ENCODE peak calls at places on chromosomes 1 and 21, in seven cellular contexts. X is lung, P is epithelial cell of esophagus, L is heart left ventricle, Y is lower leg skin, J is HL-60, C is retinal pigment epithelial cell. T is an unnamed sample.

GRCh38 chr1:92961896-92962752 is 862 bp upstream of the DIPK1A start:
- DNase-seq in X (peak), P (peak), L (peak), Y (peak), J (no peak), C (no peak), T (peak)

GRCh38 chr1:9553736-9554144 is 14.5 kb downstream of the SLC25A33 start:
- DNase-seq in X (no peak), P (no peak), L (no peak), Y (no peak), J (no peak), C (no peak), T (no peak)

GRCh38 chr1:88742546-88742945 is 58.5 kb downstream of the PKN2 start:
- DNase-seq in X (no peak), P (no peak), L (no peak), Y (no peak), J (no peak), C (no peak), T (no peak)

GRCh38 chr1:113467991-113468390 is 77.7 kb downstream of the MAGI3 start:
- DNase-seq in X (no peak), P (no peak), L (no peak), Y (no peak), J (no peak), C (no peak), T (no peak)

GRCh38 chr1:15603050-15603965 is 13.9 kb upstream of the DDI2 start:
- DNase-seq in X (peak), P (peak), L (peak), Y (peak), J (peak), C (peak), T (peak)

GRCh38 chr1:240765732-240766363 is 153.9 kb upstream of the GREM2 start:
- DNase-seq in X (no peak), P (peak), L (no peak), Y (no peak), J (no peak), C (peak), T (no peak)

GRCh38 chr1:159825564-159825963 is 1.1 kb upstream of the SLAMF8 start:
- DNase-seq in X (no peak), P (no peak), L (no peak), Y (no peak), J (no peak), C (no peak), T (no peak)

GRCh38 chr1:218164111-218164929 is 120.8 kb upstream of the RRP15 start:
- DNase-seq in X (no peak), P (peak), L (peak), Y (peak), J (no peak), C (no peak), T (no peak)

GRCh38 chr1:100267284-100267683 is 1.3 kb downstream of the RTCA start:
- DNase-seq in X (no peak), P (no peak), L (no peak), Y (no peak), J (no peak), C (no peak), T (no peak)

GRCh38 chr1:115977481-115978258 is 1.4 kb downstream of the SLC22A15 start:
- DNase-seq in X (peak), P (peak), L (no peak), Y (peak), J (peak), C (no peak), T (no peak)

GRCh38 chr1:172498858-172499257 is 34.1 kb upstream of the SUCO start:
- DNase-seq in X (no peak), P (peak), L (no peak), Y (no peak), J (peak), C (no peak), T (no peak)

GRCh38 chr1:117093870-117094621 is 27.5 kb downstream of the TRIM45 start:
- DNase-seq in X (peak), P (peak), L (no peak), Y (no peak), J (peak), C (no peak), T (no peak)

GRCh38 chr1:243945727-243946126 is 95.7 kb upstream of the AKT3 start:
- DNase-seq in X (no peak), P (no peak), L (no peak), Y (no peak), J (no peak), C (no peak), T (no peak)

GRCh38 chr1:43024905-43025304 is 66.2 kb upstream of the SLC2A1 start:
- DNase-seq in X (no peak), P (no peak), L (no peak), Y (no peak), J (no peak), C (no peak), T (no peak)

GRCh38 chr1:183281039-183281438 is 95.0 kb downstream of the LAMC2 start:
- DNase-seq in X (peak), P (peak), L (no peak), Y (peak), J (peak), C (no peak), T (no peak)

GRCh38 chr21:29125199-29125598 is 5.2 kb upstream of the MAP3K7CL start:
- DNase-seq in X (no peak), P (no peak), L (no peak), Y (no peak), J (no peak), C (no peak), T (peak)

GRCh38 chr1:199550384-199551067 is 477.0 kb upstream of the NR5A2 start:
- DNase-seq in X (no peak), P (no peak), L (no peak), Y (no peak), J (no peak), C (peak), T (no peak)

GRCh38 chr1:44135896-44136295 is 5.5 kb downstream of the KLF18 start:
- DNase-seq in X (no peak), P (no peak), L (no peak), Y (no peak), J (no peak), C (no peak), T (no peak)

GRCh38 chr1:15756143-15757015 is 2.2 kb upstream of the FBLIM1 start:
- DNase-seq in X (no peak), P (peak), L (no peak), Y (no peak), J (peak), C (no peak), T (no peak)

GRCh38 chr1:77015748-77016341 is 148.6 kb downstream of the ST6GALNAC5 start:
- DNase-seq in X (no peak), P (no peak), L (no peak), Y (no peak), J (no peak), C (no peak), T (no peak)

GRCh38 chr1:235929216-235929615 is 62.5 kb upstream of the LYST start:
- DNase-seq in X (no peak), P (no peak), L (no peak), Y (no peak), J (no peak), C (no peak), T (no peak)

GRCh38 chr1:202576816-202577215 is 133.4 kb downstream of the SYT2 start:
- DNase-seq in X (no peak), P (peak), L (no peak), Y (no peak), J (peak), C (no peak), T (no peak)

GRCh38 chr1:23977854-23978191 is 2.3 kb downstream of the SRSF10 start:
- DNase-seq in X (no peak), P (no peak), L (no peak), Y (no peak), J (no peak), C (no peak), T (no peak)

GRCh38 chr1:9278114-9278513 is 14.6 kb upstream of the SPSB1 start:
- DNase-seq in X (no peak), P (no peak), L (no peak), Y (peak), J (no peak), C (no peak), T (no peak)

GRCh38 chr1:206714331-206715058 is 29.8 kb downstream of the MAPKAPK2 start:
- DNase-seq in X (no peak), P (peak), L (peak), Y (no peak), J (no peak), C (no peak), T (no peak)

GRCh38 chr1:245915851-245916250 is 591.2 kb downstream of the SMYD3 start:
- DNase-seq in X (no peak), P (no peak), L (no peak), Y (no peak), J (no peak), C (no peak), T (no peak)

GRCh38 chr21:34589511-34590282 is 25.2 kb downstream of the RCAN1 start:
- DNase-seq in X (no peak), P (no peak), L (no peak), Y (no peak), J (no peak), C (no peak), T (no peak)

GRCh38 chr1:8463144-8463927 is 145.4 kb downstream of the SLC45A1 start:
- DNase-seq in X (no peak), P (peak), L (no peak), Y (peak), J (peak), C (peak), T (no peak)

GRCh38 chr1:165434264-165434663 is 10.7 kb downstream of the RXRG start:
- DNase-seq in X (no peak), P (no peak), L (no peak), Y (no peak), J (no peak), C (no peak), T (no peak)

GRCh38 chr21:17612023-17612564 is 607 bp downstream of the BTG3 start:
- DNase-seq in X (peak), P (peak), L (peak), Y (peak), J (no peak), C (no peak), T (no peak)

GRCh38 chr1:232176222-232176621 is 453.7 kb downstream of the SIPA1L2 start:
- DNase-seq in X (no peak), P (no peak), L (no peak), Y (no peak), J (no peak), C (no peak), T (no peak)

GRCh38 chr1:40252601-40253000 is 4.9 kb downstream of the TMCO2 start:
- DNase-seq in X (no peak), P (no peak), L (no peak), Y (no peak), J (no peak), C (no peak), T (no peak)

DNA sequence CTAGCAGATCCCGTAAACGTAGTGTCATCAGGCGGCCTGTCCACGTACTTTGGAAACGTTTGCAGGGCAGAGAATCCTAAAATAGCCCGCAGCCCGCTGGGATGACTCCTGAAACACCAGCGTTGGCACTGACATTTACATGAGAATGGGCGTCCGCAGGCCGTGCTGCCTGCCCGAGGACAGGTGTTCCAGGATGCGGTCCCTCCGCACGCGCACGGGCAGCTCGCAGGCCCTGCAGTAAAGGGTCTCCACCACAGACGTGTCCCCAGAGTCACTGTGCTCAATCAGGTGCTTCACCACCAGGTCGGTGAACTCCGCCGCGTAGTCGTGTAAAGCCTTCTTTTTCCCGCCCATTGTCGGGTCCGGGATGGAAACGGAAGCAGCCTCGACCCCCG is 5.9 kb upstream of the CCDC27 start:
- DNase-seq in X (no peak), P (no peak), L (peak), Y (no peak), J (no peak), C (no peak), T (no peak)
- H3K4me3 ChIP-seq in X (peak), P (peak), L (peak), Y (peak), J (no peak), C (peak), T (peak)

DNA sequence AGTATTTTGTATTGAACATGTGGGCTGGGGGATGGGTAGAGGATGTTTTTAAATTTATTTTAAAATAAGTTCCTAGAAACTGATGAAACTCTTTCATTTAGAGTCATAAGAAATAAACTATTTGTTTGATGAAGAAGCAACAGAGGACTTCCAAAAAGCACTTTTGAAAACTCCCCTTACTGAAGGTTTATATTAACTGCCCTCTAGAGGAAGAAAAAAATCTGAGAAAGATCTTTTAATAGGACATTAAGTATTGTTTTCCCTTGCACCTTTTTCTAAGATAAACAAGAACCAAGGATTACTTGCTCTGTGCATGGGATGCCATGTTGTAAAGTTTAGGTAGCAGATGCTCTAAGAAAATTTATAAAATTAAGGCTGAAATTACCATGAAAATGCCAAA is 14.1 kb downstream of the DISP1 start:
- DNase-seq in X (no peak), P (no peak), L (no peak), Y (no peak), J (no peak), C (no peak), T (no peak)
- TF ChIP-seq CTCF in X (no peak), P (peak), L (no peak), Y (no peak), J (no peak), C (peak), T (peak)

GRCh38 chr1:213899413-213899812 is 88.4 kb upstream of the PROX1 start:
- DNase-seq in X (no peak), P (no peak), L (no peak), Y (no peak), J (peak), C (no peak), T (no peak)

GRCh38 chr1:213908521-213908920 is 79.3 kb upstream of the PROX1 start:
- DNase-seq in X (no peak), P (no peak), L (no peak), Y (no peak), J (no peak), C (no peak), T (no peak)

DNA sequence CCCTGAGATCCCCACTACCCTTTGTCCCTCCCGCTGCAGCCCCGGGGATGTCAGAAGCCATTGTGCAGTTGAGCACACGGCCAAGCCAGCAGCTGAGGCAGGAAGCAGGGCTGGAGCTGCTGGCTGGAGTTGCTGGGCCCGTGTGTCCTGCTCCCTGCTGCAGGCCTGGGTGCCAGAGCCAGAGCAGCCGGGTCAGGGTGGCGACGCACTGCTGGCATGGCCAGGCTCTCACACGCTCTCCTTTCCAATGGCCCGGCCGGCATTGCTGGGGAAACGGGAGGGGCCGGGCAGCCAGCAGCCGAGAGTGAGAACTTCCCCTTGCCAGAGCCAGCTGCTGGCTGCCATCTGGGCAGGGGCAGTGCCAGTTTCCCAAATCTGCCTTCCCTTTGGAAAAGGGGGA is 82.5 kb upstream of the PROX1 start:
- DNase-seq in X (no peak), P (no peak), L (peak), Y (no peak), J (no peak), C (no peak), T (no peak)
- H3K4me3 ChIP-seq in X (no peak), P (no peak), L (no peak), Y (no peak), J (no peak), C (no peak), T (no peak)

GRCh38 chr1:62070384-62071011 is 124.2 kb upstream of the L1TD1 start:
- DNase-seq in X (no peak), P (no peak), L (no peak), Y (no peak), J (no peak), C (no peak), T (no peak)
- TF ChIP-seq CTCF in X (no peak), P (peak), L (peak), Y (no peak), J (no peak), C (peak), T (peak)

GRCh38 chr1:198330982-198331620 is 174.3 kb downstream of the NEK7 start:
- DNase-seq in X (no peak), P (peak), L (no peak), Y (no peak), J (no peak), C (no peak), T (no peak)

GRCh38 chr1:198337886-198338285 is 181.1 kb downstream of the NEK7 start:
- DNase-seq in X (no peak), P (peak), L (no peak), Y (no peak), J (no peak), C (no peak), T (no peak)

GRCh38 chr1:198340139-198340538 is 183.3 kb downstream of the NEK7 start:
- DNase-seq in X (no peak), P (no peak), L (no peak), Y (no peak), J (no peak), C (no peak), T (no peak)

GRCh38 chr1:198333744-198334143 is 176.9 kb downstream of the NEK7 start:
- DNase-seq in X (no peak), P (peak), L (no peak), Y (no peak), J (no peak), C (no peak), T (no peak)

GRCh38 chr1:198335663-198336062 is 178.9 kb downstream of the NEK7 start:
- DNase-seq in X (no peak), P (no peak), L (no peak), Y (no peak), J (no peak), C (no peak), T (no peak)
- H3K4me3 ChIP-seq in X (no peak), P (no peak), L (no peak), Y (no peak), J (no peak), C (no peak), T (no peak)

DNA sequence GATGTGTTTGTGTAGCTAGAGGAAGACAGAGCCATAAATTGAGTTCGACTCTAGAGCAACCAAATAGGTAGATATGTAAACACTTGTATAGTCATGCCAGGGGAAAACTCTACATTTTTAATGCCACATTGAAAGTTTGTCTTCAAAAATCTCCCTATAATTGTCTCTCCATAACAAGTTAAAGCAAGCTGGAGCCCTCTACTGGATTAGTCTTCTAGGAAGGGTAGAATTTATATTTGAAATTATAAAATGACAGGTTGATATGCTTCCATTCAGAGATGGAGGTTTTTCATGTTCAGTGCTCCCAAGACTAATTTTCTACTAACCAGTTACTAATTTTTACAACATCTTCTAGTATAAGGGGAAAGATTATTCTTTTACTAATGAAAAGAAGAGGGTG is 13.1 kb upstream of the COL24A1 start:
- DNase-seq in X (no peak), P (peak), L (no peak), Y (no peak), J (no peak), C (no peak), T (no peak)
- TF ChIP-seq CTCF in X (no peak), P (peak), L (no peak), Y (no peak), J (no peak), C (peak), T (no peak)

T was measured in GM12864.